ENCODE peak calls at places on chromosomes 5 and 9, in ten cellular contexts. M is fibroblast of the aortic adventitia, B is right atrium auricular region, L is PC-9, V is small intestine, I is A673, K is ovary, A is fibroblast of pulmonary artery, D is OCI-LY7, F is BJ. P is an unnamed sample.

GRCh38 chr5:149561848-149562247 is 10.6 kb upstream of the CSNK1A1 start:
- DNase-seq in M (peak), B (no peak), L (peak), V (no peak), I (peak), K (no peak), A (peak), D (peak), F (peak), P (no peak)

GRCh38 chr5:9513825-9514224 is 32.0 kb downstream of the SEMA5A start:
- DNase-seq in M (peak), B (no peak), L (no peak), V (no peak), I (no peak), K (no peak), A (peak), D (no peak), F (no peak), P (no peak)

GRCh38 chr9:95890594-95890993 is 15.1 kb downstream of the ERCC6L2 start:
- DNase-seq in M (no peak), B (no peak), L (no peak), V (no peak), I (no peak), K (no peak), A (no peak), D (no peak), F (no peak), P (no peak)

GRCh38 chr9:128091144-128091543 is 23.1 kb downstream of the SLC25A25 start:
- DNase-seq in M (peak), B (peak), L (no peak), V (no peak), I (peak), K (peak), A (peak), D (no peak), F (peak), P (peak)

GRCh38 chr9:128123451-128124080 is 4.0 kb downstream of the PTGES2 start:
- DNase-seq in M (no peak), B (no peak), L (no peak), V (no peak), I (no peak), K (no peak), A (no peak), D (no peak), F (no peak), P (no peak)

GRCh38 chr5:175597718-175598117 is 60.2 kb upstream of the HRH2 start:
- DNase-seq in M (no peak), B (no peak), L (no peak), V (no peak), I (no peak), K (no peak), A (no peak), D (no peak), F (no peak), P (no peak)

GRCh38 chr5:59746261-59746765 is 147.2 kb downstream of the PDE4D start:
- DNase-seq in M (no peak), B (no peak), L (no peak), V (no peak), I (no peak), K (no peak), A (peak), D (no peak), F (no peak), P (no peak)

GRCh38 chr5:99771296-99771695 is 763.9 kb upstream of the FAM174A start:
- DNase-seq in M (no peak), B (no peak), L (no peak), V (no peak), I (no peak), K (no peak), A (peak), D (no peak), F (no peak), P (no peak)

GRCh38 chr5:1378866-1379659 is 34.2 kb upstream of the CLPTM1L start:
- DNase-seq in M (no peak), B (no peak), L (no peak), V (no peak), I (no peak), K (no peak), A (no peak), D (no peak), F (no peak), P (no peak)

GRCh38 chr5:761206-761771 is 23.2 kb downstream of the ZDHHC11B start:
- DNase-seq in M (no peak), B (no peak), L (no peak), V (no peak), I (no peak), K (peak), A (no peak), D (no peak), F (no peak), P (no peak)

GRCh38 chr9:112170235-112170634 is 4.9 kb downstream of the SUSD1 start:
- DNase-seq in M (no peak), B (no peak), L (peak), V (peak), I (no peak), K (no peak), A (no peak), D (no peak), F (no peak), P (no peak)

GRCh38 chr5:135441256-135441915 is 5.8 kb downstream of the DCANP1 start:
- DNase-seq in M (peak), B (peak), L (no peak), V (no peak), I (no peak), K (no peak), A (no peak), D (no peak), F (no peak), P (no peak)

GRCh38 chr5:1754531-1755220 is 45.0 kb downstream of the MRPL36 start:
- DNase-seq in M (no peak), B (no peak), L (no peak), V (no peak), I (no peak), K (no peak), A (no peak), D (no peak), F (no peak), P (no peak)

GRCh38 chr5:112063191-112063590 is 306.2 kb upstream of the NREP start:
- DNase-seq in M (no peak), B (no peak), L (no peak), V (no peak), I (no peak), K (no peak), A (no peak), D (no peak), F (no peak), P (no peak)

GRCh38 chr5:59673438-59674058 is 220.0 kb downstream of the PDE4D start:
- DNase-seq in M (peak), B (no peak), L (no peak), V (peak), I (peak), K (no peak), A (peak), D (peak), F (no peak), P (no peak)

GRCh38 chr5:96381526-96381925 is 51.5 kb downstream of the PCSK1 start:
- DNase-seq in M (no peak), B (no peak), L (no peak), V (peak), I (no peak), K (no peak), A (no peak), D (peak), F (no peak), P (no peak)

GRCh38 chr9:80076105-80076504 is 504.3 kb downstream of the TLE4 start:
- DNase-seq in M (no peak), B (no peak), L (no peak), V (no peak), I (no peak), K (no peak), A (no peak), D (no peak), F (no peak), P (no peak)

GRCh38 chr5:176360894-176361436 is 599 bp downstream of the KIAA1191 start:
- DNase-seq in M (peak), B (no peak), L (no peak), V (peak), I (peak), K (peak), A (peak), D (no peak), F (no peak), P (no peak)

GRCh38 chr5:96651948-96652753 is 10.0 kb upstream of the CAST start:
- DNase-seq in M (no peak), B (no peak), L (peak), V (no peak), I (peak), K (no peak), A (no peak), D (peak), F (no peak), P (no peak)

GRCh38 chr9:117555964-117556629 is 141.2 kb upstream of the ASTN2 start:
- DNase-seq in M (peak), B (peak), L (peak), V (peak), I (peak), K (no peak), A (peak), D (peak), F (no peak), P (peak)

GRCh38 chr5:74918232-74918669 is 52.1 kb upstream of the FAM169A start:
- DNase-seq in M (no peak), B (no peak), L (no peak), V (no peak), I (no peak), K (no peak), A (no peak), D (no peak), F (no peak), P (no peak)

GRCh38 chr5:87411586-87412416 is 929 bp downstream of the CCNH start:
- DNase-seq in M (peak), B (peak), L (peak), V (peak), I (peak), K (peak), A (peak), D (peak), F (no peak), P (peak)

GRCh38 chr5:72244862-72245371 is 75.1 kb downstream of the MRPS27 start:
- DNase-seq in M (peak), B (no peak), L (no peak), V (peak), I (peak), K (peak), A (peak), D (peak), F (no peak), P (peak)

GRCh38 chr9:97053717-97054116 is 14.8 kb upstream of the CTSV start:
- DNase-seq in M (no peak), B (no peak), L (no peak), V (no peak), I (no peak), K (no peak), A (no peak), D (no peak), F (no peak), P (no peak)

GRCh38 chr9:32264171-32264862 is 120.1 kb upstream of the ACO1 start:
- DNase-seq in M (peak), B (no peak), L (no peak), V (no peak), I (peak), K (no peak), A (peak), D (peak), F (no peak), P (no peak)

GRCh38 chr9:95516736-95517558 is at the start of gene PTCH1:
- DNase-seq in M (peak), B (no peak), L (peak), V (peak), I (peak), K (peak), A (peak), D (no peak), F (no peak), P (peak)

GRCh38 chr9:84322830-84323229 is 17.7 kb downstream of the SLC28A3 start:
- DNase-seq in M (peak), B (no peak), L (no peak), V (no peak), I (no peak), K (no peak), A (peak), D (no peak), F (no peak), P (no peak)

GRCh38 chr9:33273266-33273971 is 8.6 kb downstream of the CHMP5 start:
- DNase-seq in M (no peak), B (no peak), L (no peak), V (no peak), I (no peak), K (no peak), A (no peak), D (no peak), F (no peak), P (no peak)

GRCh38 chr5:151598984-151599383 is 7.9 kb upstream of the FAT2 start:
- DNase-seq in M (no peak), B (no peak), L (peak), V (no peak), I (no peak), K (no peak), A (no peak), D (no peak), F (no peak), P (no peak)

GRCh38 chr5:102747386-102748166 is 7.5 kb upstream of the PAM start:
- DNase-seq in M (no peak), B (no peak), L (no peak), V (no peak), I (no peak), K (no peak), A (no peak), D (no peak), F (no peak), P (no peak)

GRCh38 chr5:178288373-178289368 is 56.1 kb upstream of the PHYKPL start:
- DNase-seq in M (no peak), B (no peak), L (no peak), V (peak), I (no peak), K (no peak), A (no peak), D (no peak), F (no peak), P (no peak)

GRCh38 chr9:87662808-87663528 is 63.0 kb upstream of the CTSL start:
- DNase-seq in M (peak), B (peak), L (peak), V (peak), I (peak), K (peak), A (peak), D (peak), F (peak), P (peak)

DNA sequence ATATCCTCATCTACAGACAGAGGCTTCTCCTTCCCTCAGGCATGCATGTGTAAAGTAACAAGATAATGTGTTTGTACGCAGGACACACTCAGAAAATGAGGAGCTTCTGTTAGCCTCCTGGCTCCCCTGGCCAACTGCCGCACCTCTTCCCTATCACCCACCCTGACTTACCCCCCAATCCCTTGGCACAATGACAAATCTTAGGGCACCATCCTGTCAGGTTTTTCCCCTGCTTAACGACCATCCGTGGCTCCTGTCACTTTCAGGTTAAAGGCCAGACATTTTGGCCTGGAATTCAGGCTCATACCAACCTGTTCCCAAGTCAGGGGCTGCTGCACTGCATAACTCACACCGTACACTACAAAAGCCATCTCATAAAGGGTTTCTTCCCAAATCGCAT is 7.4 kb upstream of the AKNA start:
- DNase-seq in M (no peak), B (no peak), L (no peak), V (no peak), I (no peak), K (no peak), A (no peak), D (no peak), F (no peak), P (no peak)
- H3K4me3 ChIP-seq in M (peak), B (no peak), L (no peak), V (no peak), I (no peak), K (peak), A (no peak), D (peak), F (no peak), P (no peak)

DNA sequence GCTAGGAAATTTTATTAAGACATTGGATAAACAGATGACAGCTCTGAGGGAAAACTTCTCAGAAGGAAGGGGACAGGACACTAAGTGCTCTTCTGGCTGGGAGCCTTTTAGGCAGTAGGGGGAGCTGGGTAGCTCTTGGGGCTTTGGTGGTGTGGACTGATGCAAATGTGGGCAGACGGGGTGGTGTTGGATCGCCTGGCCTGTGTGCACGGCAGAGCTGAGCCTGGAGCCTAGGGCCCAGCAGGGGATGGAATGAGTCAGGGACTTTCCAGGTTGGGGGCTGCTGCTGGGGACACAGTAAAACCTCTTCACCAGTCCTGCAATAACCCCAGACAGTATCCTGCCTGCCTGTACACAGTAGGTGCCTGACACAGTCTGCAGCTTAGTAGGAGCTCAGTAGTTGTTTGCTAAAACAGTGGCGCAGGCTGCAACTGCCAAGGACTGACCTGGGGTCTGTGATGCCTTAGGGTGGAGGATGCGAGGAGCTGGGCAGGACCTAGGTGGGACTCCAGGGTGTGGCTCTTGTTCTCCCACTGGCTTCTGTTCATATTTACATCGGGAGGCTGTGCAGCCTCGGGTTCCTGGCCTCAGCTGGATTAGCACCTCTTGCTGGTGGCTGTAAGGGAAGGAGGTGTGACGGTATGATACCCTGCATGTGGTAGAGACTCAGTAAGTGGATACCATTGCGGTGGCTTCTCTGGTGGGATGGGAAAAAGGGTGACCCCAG is 83.8 kb downstream of the DAB2IP start:
- DNase-seq in M (peak), B (no peak), L (peak), V (no peak), I (peak), K (no peak), A (peak), D (peak), F (peak), P (no peak)
- H3K4me3 ChIP-seq in M (no peak), B (peak), L (peak), V (no peak), I (no peak), K (peak), A (no peak), D (no peak), F (no peak), P (no peak)

GRCh38 chr9:14910178-14910805 is at the start of gene FREM1:
- DNase-seq in M (no peak), B (no peak), L (peak), V (peak), I (peak), K (peak), A (peak), D (no peak), F (no peak), P (no peak)
- H3K4me3 ChIP-seq in M (no peak), B (peak), L (no peak), V (no peak), I (peak), K (peak), A (no peak), D (no peak), F (no peak), P (no peak)

GRCh38 chr5:31942546-31942945 is 231.6 kb downstream of the GOLPH3 start:
- DNase-seq in M (no peak), B (no peak), L (no peak), V (no peak), I (no peak), K (no peak), A (no peak), D (no peak), F (no peak), P (no peak)

GRCh38 chr5:31948006-31948405 is 226.1 kb downstream of the GOLPH3 start:
- DNase-seq in M (no peak), B (no peak), L (no peak), V (no peak), I (no peak), K (no peak), A (no peak), D (no peak), F (no peak), P (no peak)

GRCh38 chr5:31939151-31939550 is 235.0 kb downstream of the GOLPH3 start:
- DNase-seq in M (no peak), B (no peak), L (no peak), V (no peak), I (no peak), K (no peak), A (peak), D (no peak), F (no peak), P (no peak)

GRCh38 chr5:31941356-31941755 is 232.8 kb downstream of the GOLPH3 start:
- DNase-seq in M (no peak), B (no peak), L (no peak), V (no peak), I (no peak), K (no peak), A (no peak), D (no peak), F (no peak), P (no peak)

GRCh38 chr5:31944683-31945445 is 229.3 kb downstream of the GOLPH3 start:
- DNase-seq in M (no peak), B (no peak), L (no peak), V (peak), I (no peak), K (no peak), A (no peak), D (no peak), F (no peak), P (no peak)
- H3K4me3 ChIP-seq in M (no peak), B (no peak), L (no peak), V (no peak), I (no peak), K (no peak), A (no peak), D (no peak), F (no peak), P (no peak)

GRCh38 chr5:14292766-14293165 is 149.6 kb downstream of the TRIO start:
- DNase-seq in M (no peak), B (no peak), L (no peak), V (no peak), I (no peak), K (no peak), A (no peak), D (no peak), F (no peak), P (no peak)
- H3K4me3 ChIP-seq in M (no peak), B (no peak), L (no peak), V (no peak), I (no peak), K (no peak), A (no peak), D (no peak), F (no peak), P (no peak)

GRCh38 chr5:5838493-5838892 is 416.0 kb downstream of the ICE1 start:
- DNase-seq in M (no peak), B (no peak), L (no peak), V (no peak), I (no peak), K (no peak), A (no peak), D (no peak), F (no peak), P (no peak)
- H3K4me3 ChIP-seq in M (no peak), B (no peak), L (no peak), V (no peak), I (no peak), K (no peak), A (no peak), D (no peak), F (no peak), P (no peak)

GRCh38 chr9:14313378-14313940 is 482 bp downstream of the NFIB start:
- DNase-seq in M (peak), B (no peak), L (peak), V (peak), I (no peak), K (no peak), A (no peak), D (peak), F (no peak), P (no peak)

GRCh38 chr9:14312721-14313377 is 1.1 kb downstream of the NFIB start:
- DNase-seq in M (peak), B (no peak), L (no peak), V (no peak), I (no peak), K (peak), A (no peak), D (no peak), F (no peak), P (peak)

GRCh38 chr9:14310247-14310646 is 3.7 kb downstream of the NFIB start:
- DNase-seq in M (peak), B (no peak), L (no peak), V (no peak), I (no peak), K (no peak), A (no peak), D (no peak), F (no peak), P (no peak)

GRCh38 chr9:14313951-14314423 is at the start of gene NFIB:
- DNase-seq in M (peak), B (no peak), L (no peak), V (peak), I (no peak), K (peak), A (peak), D (peak), F (no peak), P (peak)

GRCh38 chr9:14311940-14312572 is 1.9 kb downstream of the NFIB start:
- DNase-seq in M (peak), B (no peak), L (no peak), V (no peak), I (no peak), K (no peak), A (no peak), D (no peak), F (no peak), P (no peak)
- H3K4me3 ChIP-seq in M (peak), B (peak), L (peak), V (peak), I (peak), K (peak), A (peak), D (peak), F (no peak), P (peak)

DNA sequence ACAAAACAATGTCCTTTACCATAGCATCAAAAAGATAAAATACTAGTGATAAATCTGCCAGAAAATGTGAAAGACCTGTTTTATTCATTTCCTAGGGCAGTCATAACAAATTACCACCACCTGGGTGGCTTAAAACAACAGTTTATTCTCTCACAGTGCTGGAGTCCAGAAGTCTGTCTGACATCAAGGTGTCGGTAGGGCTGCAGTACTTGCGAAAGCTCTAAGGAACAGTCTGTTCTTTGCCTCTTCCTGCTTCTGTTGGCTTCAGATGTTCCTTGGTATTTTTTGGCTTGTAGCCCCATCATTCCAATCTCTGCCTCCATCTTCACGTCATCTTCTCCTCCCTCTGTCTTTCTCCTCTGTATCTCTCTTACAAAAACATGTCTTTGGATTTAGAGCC is 51.0 kb downstream of the PTPDC1 start:
- DNase-seq in M (peak), B (no peak), L (no peak), V (peak), I (no peak), K (no peak), A (peak), D (no peak), F (peak), P (no peak)
- H3K4me3 ChIP-seq in M (no peak), B (no peak), L (no peak), V (no peak), I (no peak), K (no peak), A (no peak), D (no peak), F (no peak), P (no peak)